ENCODE peak calls at places on chromosomes 12 and 14, in seven cellular contexts. B is dorsolateral prefrontal cortex, G is H9, Y is MM.1S, Q is adrenal gland, C is A549, D is GM10248. U is an unnamed sample.

GRCh38 chr12:115216300-115216699 is 532.3 kb upstream of the TBX3 start:
- DNase-seq in Y (no peak), Q (no peak), B (no peak), G (no peak), C (no peak), D (no peak), U (no peak)

GRCh38 chr14:95946867-95947266 is 70.2 kb downstream of the TUNAR start:
- DNase-seq in D (no peak), G (no peak), B (no peak), Q (no peak), C (no peak), Y (no peak), U (no peak)

GRCh38 chr12:89085421-89085820 is 266.9 kb downstream of the DUSP6 start:
- DNase-seq in Y (no peak), Q (no peak), G (peak; percentile 64), C (no peak), B (no peak), D (no peak), U (no peak)

GRCh38 chr14:32300146-32300545 is 29.0 kb upstream of the AKAP6 start:
- DNase-seq in G (no peak), Y (no peak), B (no peak), C (no peak), D (no peak), Q (no peak), U (no peak)

GRCh38 chr14:59299731-59300130 is 111.3 kb downstream of the DAAM1 start:
- DNase-seq in B (no peak), C (no peak), D (no peak), Q (no peak), Y (no peak), G (no peak), U (no peak)

GRCh38 chr12:111256629-111257434 is 112.1 kb downstream of the PHETA1 start:
- DNase-seq in D (no peak), Q (no peak), Y (no peak), C (no peak), G (no peak), B (no peak), U (no peak)

GRCh38 chr14:77088219-77088618 is 9.8 kb upstream of the CIPC start:
- DNase-seq in C (no peak), Q (no peak), Y (no peak), D (no peak), B (no peak), G (peak; percentile 94), U (no peak)

GRCh38 chr12:130868412-130868811 is 3.5 kb upstream of the RAN start:
- DNase-seq in B (no peak), Y (no peak), D (no peak), C (no peak), G (no peak), Q (peak; percentile 12), U (no peak)

GRCh38 chr12:110316861-110317260 is 35.8 kb downstream of the ATP2A2 start:
- DNase-seq in Y (no peak), G (no peak), Q (no peak), C (no peak), B (no peak), D (no peak), U (no peak)

GRCh38 chr14:34237677-34238076 is 224.4 kb downstream of the SPTSSA start:
- DNase-seq in Y (no peak), G (no peak), B (no peak), Q (no peak), D (no peak), C (no peak), U (no peak)

GRCh38 chr14:101500061-101500460 is 61.2 kb upstream of the DIO3 start:
- DNase-seq in B (peak; percentile 24), Q (no peak), G (no peak), Y (no peak), C (no peak), D (no peak), U (no peak)

GRCh38 chr14:58978336-58978735 is 210.1 kb upstream of the DAAM1 start:
- DNase-seq in D (no peak), G (no peak), Q (no peak), B (no peak), C (no peak), Y (no peak), U (no peak)

GRCh38 chr12:47376937-47377336 is 297.2 kb upstream of the AMIGO2 start:
- DNase-seq in D (no peak), Y (no peak), C (no peak), Q (peak; percentile 31), B (no peak), G (no peak), U (no peak)

GRCh38 chr12:57614948-57615500 is 3.8 kb downstream of the ARHGEF25 start:
- DNase-seq in G (no peak), C (no peak), Y (no peak), Q (no peak), B (no peak), D (no peak), U (no peak)

GRCh38 chr14:52079239-52079956 is 10.5 kb upstream of the NID2 start:
- DNase-seq in D (no peak), B (no peak), Y (no peak), Q (no peak), C (no peak), G (no peak), U (no peak)

GRCh38 chr12:86713121-86713520 is 456.9 kb upstream of the MGAT4C start:
- DNase-seq in B (no peak), Q (no peak), D (no peak), C (no peak), G (no peak), Y (no peak), U (no peak)

GRCh38 chr12:2284321-2284813 is 231.6 kb downstream of the CACNA1C start:
- DNase-seq in B (no peak), G (no peak), C (no peak), Y (no peak), Q (no peak), D (no peak), U (no peak)

GRCh38 chr12:2282321-2282720 is 229.5 kb downstream of the CACNA1C start:
- DNase-seq in D (no peak), G (peak; percentile 73), C (no peak), Y (no peak), B (no peak), Q (no peak), U (no peak)

GRCh38 chr12:2283910-2284309 is 231.1 kb downstream of the CACNA1C start:
- DNase-seq in B (no peak), D (no peak), C (no peak), Y (no peak), G (no peak), Q (no peak), U (no peak)

GRCh38 chr12:2283480-2283879 is 230.7 kb downstream of the CACNA1C start:
- DNase-seq in B (no peak), Q (no peak), Y (no peak), G (no peak), D (no peak), C (no peak), U (no peak)

GRCh38 chr12:2281446-2281845 is 228.7 kb downstream of the CACNA1C start:
- DNase-seq in Q (no peak), G (no peak), C (no peak), D (no peak), Y (no peak), B (no peak), U (no peak)
- TF ChIP-seq CTCF in Q (no peak), G (no peak), C (no peak), D (no peak), Y (no peak), B (no peak), U (no peak)

DNA sequence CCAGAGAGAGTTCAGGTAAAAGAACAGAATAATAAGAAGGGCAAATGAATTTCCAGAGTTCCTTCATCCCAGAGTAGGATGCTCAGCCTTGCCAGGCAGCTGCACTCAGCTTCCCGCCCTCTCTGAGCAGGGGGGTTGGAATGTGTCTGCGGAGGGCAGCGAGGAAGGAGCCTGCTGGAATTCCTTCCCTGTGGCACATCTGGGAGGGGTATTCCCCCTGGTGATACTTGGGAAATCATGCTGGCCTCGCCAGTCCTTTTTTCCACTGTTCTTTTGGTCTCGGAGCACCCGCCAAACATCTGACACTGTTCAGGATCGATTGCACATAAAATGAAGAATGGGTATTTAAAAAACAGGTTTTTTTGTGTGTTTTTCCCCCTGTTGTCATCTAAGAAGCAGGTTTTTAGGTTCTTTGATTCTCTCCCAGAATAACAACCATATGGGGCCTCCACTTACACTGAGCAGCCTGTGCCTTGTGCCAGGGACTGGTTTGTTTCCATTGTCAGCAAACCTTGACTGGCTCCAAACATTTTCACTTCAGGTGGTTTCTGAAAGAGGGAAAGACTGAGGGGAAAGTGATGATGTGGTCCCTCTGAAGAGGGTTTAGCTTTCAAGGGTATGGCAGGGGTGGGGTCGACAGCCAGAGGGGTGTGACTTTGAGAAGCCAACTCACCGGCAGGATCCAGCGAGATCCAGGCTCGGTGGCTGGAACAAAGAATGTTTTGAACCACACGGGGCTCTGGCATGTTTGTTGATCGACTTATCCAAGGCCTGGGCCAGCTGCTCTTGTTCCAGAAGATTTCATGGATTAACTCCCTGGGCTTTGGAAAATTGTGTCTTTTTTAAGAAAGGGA is 215.1 kb downstream of the CACNA1C start:
- DNase-seq in Y (no peak), G (peak; percentile 51), Q (no peak), B (peak; percentile 25), D (no peak), C (no peak), U (no peak)
- TF ChIP-seq CTCF in Y (no peak), G (no peak), Q (no peak), B (no peak), D (no peak), C (no peak), U (no peak)

GRCh38 chr12:103768467-103769123 is 72.4 kb downstream of the NT5DC3 start:
- DNase-seq in D (no peak), Y (no peak), C (no peak), B (no peak), Q (no peak), G (peak; percentile 50), U (no peak)
- TF ChIP-seq CTCF in D (no peak), Y (no peak), C (peak; percentile 14), B (no peak), Q (no peak), G (peak; percentile 25), U (no peak)

DNA sequence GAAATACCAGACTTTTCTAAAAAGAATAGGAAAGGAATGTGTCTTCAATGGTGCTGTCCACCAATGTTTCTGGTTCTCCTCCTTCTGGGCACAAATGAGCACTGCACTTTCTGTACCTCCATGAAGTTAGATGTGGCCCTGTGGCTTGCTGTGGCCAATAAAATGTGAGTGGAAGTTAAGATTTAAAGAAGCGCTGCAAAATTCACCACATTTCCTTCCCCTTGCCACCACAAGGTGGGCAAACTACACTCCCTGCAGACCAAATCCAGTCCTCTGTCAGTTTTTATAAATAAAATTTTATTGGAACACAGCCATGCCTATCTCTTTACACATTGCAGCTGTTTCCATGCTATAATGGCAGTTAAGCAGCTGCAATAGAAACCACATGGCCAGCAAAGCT is 141.4 kb upstream of the TMPO start:
- DNase-seq in Q (no peak), B (no peak), D (no peak), C (no peak), G (no peak), Y (no peak), U (no peak)
- TF ChIP-seq CTCF in Q (no peak), B (no peak), D (peak; percentile 11), C (no peak), G (peak; percentile 48), Y (peak; percentile 33), U (no peak)